ENCODE peak calls at places on chromosomes 4 and X, in five cellular contexts. One of them, this sample, is unnamed.

GRCh38 chr4:182208651-182209050 is 34.6 kb upstream of the TENM3 start:
- DNase-seq in upper lobe of left lung: no peak
- DNase-seq in cardiac muscle cell: no peak
- DNase-seq in heart left ventricle: no peak
- DNase-seq in CD8-positive, alpha-beta T cell: no peak
- DNase-seq in this sample: no peak

GRCh38 chrX:48937065-48937907 is 18.5 kb upstream of the PIM2 start:
- DNase-seq in heart left ventricle: peak
- DNase-seq in CD8-positive, alpha-beta T cell: peak
- DNase-seq in cardiac muscle cell: peak
- DNase-seq in upper lobe of left lung: peak
- DNase-seq in this sample: no peak

GRCh38 chr4:36264205-36264826 is 17.1 kb upstream of the DTHD1 start:
- DNase-seq in upper lobe of left lung: no peak
- DNase-seq in heart left ventricle: no peak
- DNase-seq in cardiac muscle cell: no peak
- DNase-seq in CD8-positive, alpha-beta T cell: no peak
- DNase-seq in this sample: no peak

GRCh38 chrX:150587585-150588503 is 19.4 kb downstream of the MTM1 start:
- DNase-seq in cardiac muscle cell: peak
- DNase-seq in CD8-positive, alpha-beta T cell: peak
- DNase-seq in upper lobe of left lung: no peak
- DNase-seq in heart left ventricle: no peak
- DNase-seq in this sample: no peak

GRCh38 chr4:152063301-152064235 is 302.8 kb upstream of the GATB start:
- DNase-seq in heart left ventricle: no peak
- DNase-seq in cardiac muscle cell: no peak
- DNase-seq in upper lobe of left lung: no peak
- DNase-seq in CD8-positive, alpha-beta T cell: peak
- DNase-seq in this sample: no peak

GRCh38 chr4:20028694-20029093 is 223.0 kb upstream of the SLIT2 start:
- DNase-seq in heart left ventricle: no peak
- DNase-seq in CD8-positive, alpha-beta T cell: no peak
- DNase-seq in cardiac muscle cell: no peak
- DNase-seq in upper lobe of left lung: no peak
- DNase-seq in this sample: no peak

GRCh38 chr4:3767569-3768288 is 1.5 kb downstream of the ADRA2C start:
- DNase-seq in upper lobe of left lung: no peak
- DNase-seq in cardiac muscle cell: peak
- DNase-seq in heart left ventricle: no peak
- DNase-seq in CD8-positive, alpha-beta T cell: no peak
- DNase-seq in this sample: no peak

GRCh38 chrX:138191998-138192397 is 519.5 kb downstream of the FGF13 start:
- DNase-seq in CD8-positive, alpha-beta T cell: no peak
- DNase-seq in heart left ventricle: no peak
- DNase-seq in cardiac muscle cell: peak
- DNase-seq in upper lobe of left lung: no peak
- DNase-seq in this sample: peak

GRCh38 chr4:2468464-2469191 is at the start of gene RNF4:
- DNase-seq in CD8-positive, alpha-beta T cell: peak
- DNase-seq in upper lobe of left lung: peak
- DNase-seq in heart left ventricle: peak
- DNase-seq in cardiac muscle cell: peak
- DNase-seq in this sample: peak

GRCh38 chr4:154779362-154779947 is 1.6 kb upstream of the RBM46 start:
- DNase-seq in upper lobe of left lung: no peak
- DNase-seq in heart left ventricle: no peak
- DNase-seq in CD8-positive, alpha-beta T cell: no peak
- DNase-seq in cardiac muscle cell: peak
- DNase-seq in this sample: no peak

GRCh38 chr4:185587444-185588161 is 52.3 kb upstream of the PDLIM3 start:
- DNase-seq in upper lobe of left lung: no peak
- DNase-seq in heart left ventricle: no peak
- DNase-seq in cardiac muscle cell: no peak
- DNase-seq in CD8-positive, alpha-beta T cell: peak
- DNase-seq in this sample: no peak

GRCh38 chr4:30802622-30803323 is 82.6 kb downstream of the PCDH7 start:
- DNase-seq in CD8-positive, alpha-beta T cell: no peak
- DNase-seq in cardiac muscle cell: peak
- DNase-seq in heart left ventricle: no peak
- DNase-seq in upper lobe of left lung: no peak
- DNase-seq in this sample: no peak

GRCh38 chrX:95029571-95029970 is 1355.6 kb downstream of the FAM133A start:
- DNase-seq in upper lobe of left lung: no peak
- DNase-seq in heart left ventricle: no peak
- DNase-seq in CD8-positive, alpha-beta T cell: no peak
- DNase-seq in cardiac muscle cell: no peak
- DNase-seq in this sample: no peak

GRCh38 chrX:43349363-43349762 is 306.7 kb upstream of the MAOA start:
- DNase-seq in heart left ventricle: no peak
- DNase-seq in cardiac muscle cell: peak
- DNase-seq in upper lobe of left lung: peak
- DNase-seq in CD8-positive, alpha-beta T cell: peak
- DNase-seq in this sample: no peak
- TF ChIP-seq CTCF in heart left ventricle: peak
- TF ChIP-seq CTCF in cardiac muscle cell: peak
- TF ChIP-seq CTCF in upper lobe of left lung: peak
- TF ChIP-seq CTCF in CD8-positive, alpha-beta T cell: peak
- TF ChIP-seq CTCF in this sample: peak

GRCh38 chrX:107442914-107443527 is 6.4 kb upstream of the FRMPD3 start:
- DNase-seq in cardiac muscle cell: no peak
- DNase-seq in CD8-positive, alpha-beta T cell: no peak
- DNase-seq in heart left ventricle: no peak
- DNase-seq in upper lobe of left lung: no peak
- DNase-seq in this sample: no peak

GRCh38 chrX:107445146-107445545 is 4.3 kb upstream of the FRMPD3 start:
- DNase-seq in CD8-positive, alpha-beta T cell: no peak
- DNase-seq in upper lobe of left lung: no peak
- DNase-seq in cardiac muscle cell: no peak
- DNase-seq in heart left ventricle: no peak
- DNase-seq in this sample: no peak

GRCh38 chrX:107448625-107449468 is 605 bp upstream of the FRMPD3 start:
- DNase-seq in upper lobe of left lung: no peak
- DNase-seq in CD8-positive, alpha-beta T cell: no peak
- DNase-seq in cardiac muscle cell: no peak
- DNase-seq in heart left ventricle: no peak
- DNase-seq in this sample: no peak

GRCh38 chrX:107447642-107448041 is 1.8 kb upstream of the FRMPD3 start:
- DNase-seq in upper lobe of left lung: no peak
- DNase-seq in CD8-positive, alpha-beta T cell: no peak
- DNase-seq in heart left ventricle: no peak
- DNase-seq in cardiac muscle cell: no peak
- DNase-seq in this sample: no peak

DNA sequence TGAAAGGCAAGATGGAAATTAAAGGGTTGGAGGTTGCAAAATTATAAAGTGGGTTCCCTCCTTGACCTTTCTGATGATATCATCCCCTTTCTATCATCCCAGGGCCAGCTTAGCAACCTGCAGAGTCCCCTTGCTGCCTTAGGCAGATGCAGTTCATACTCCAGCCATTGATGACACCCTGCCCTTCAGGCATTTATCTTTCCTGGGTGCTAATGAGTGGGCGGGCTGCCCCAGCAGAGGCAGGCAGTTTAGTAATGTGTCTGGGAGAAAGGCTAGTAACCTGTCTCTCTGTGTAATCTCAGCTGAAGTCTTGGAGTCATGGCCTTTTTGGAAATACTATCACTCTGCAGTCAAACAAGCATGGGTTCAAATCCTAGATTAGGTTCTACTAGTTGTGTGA is 3.8 kb upstream of the FRMPD3 start:
- DNase-seq in upper lobe of left lung: no peak
- DNase-seq in heart left ventricle: no peak
- DNase-seq in CD8-positive, alpha-beta T cell: no peak
- DNase-seq in cardiac muscle cell: no peak
- DNase-seq in this sample: no peak
- TF ChIP-seq CTCF in upper lobe of left lung: no peak
- TF ChIP-seq CTCF in heart left ventricle: no peak
- TF ChIP-seq CTCF in CD8-positive, alpha-beta T cell: no peak
- TF ChIP-seq CTCF in cardiac muscle cell: no peak
- TF ChIP-seq CTCF in this sample: no peak

DNA sequence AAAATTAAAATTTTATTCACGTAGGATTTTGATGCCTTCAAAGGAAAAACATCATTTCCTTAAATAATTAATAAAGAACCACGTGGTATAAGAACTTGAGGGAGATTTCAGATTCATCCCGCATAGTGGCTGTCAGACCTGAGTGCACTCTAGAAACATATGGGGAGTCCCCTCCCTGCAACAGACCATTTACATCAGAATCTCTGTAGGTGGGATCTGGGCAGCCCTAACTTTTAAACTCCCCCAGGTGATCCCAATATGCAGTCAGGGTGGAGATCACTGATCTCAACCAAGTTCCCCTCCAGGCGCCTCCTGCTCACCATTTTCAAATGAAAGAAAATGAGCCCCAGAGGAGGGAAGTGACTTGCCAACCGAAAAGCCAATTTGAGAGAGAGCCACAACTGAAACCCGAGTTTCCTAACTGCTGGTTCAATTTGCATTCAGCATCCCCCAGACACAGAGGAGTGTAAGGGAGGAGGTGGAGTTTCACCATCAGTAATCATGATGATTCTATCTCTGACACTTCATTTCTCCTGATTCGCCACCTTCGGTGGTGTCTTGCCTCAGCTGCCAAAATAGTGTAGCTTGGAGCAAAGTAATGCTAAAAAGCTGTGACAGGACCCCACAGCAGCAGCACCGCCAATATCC is 11.4 kb downstream of the RNF150 start:
- DNase-seq in cardiac muscle cell: no peak
- DNase-seq in heart left ventricle: no peak
- DNase-seq in upper lobe of left lung: no peak
- DNase-seq in CD8-positive, alpha-beta T cell: no peak
- DNase-seq in this sample: no peak
- TF ChIP-seq CTCF in cardiac muscle cell: no peak
- TF ChIP-seq CTCF in heart left ventricle: no peak
- TF ChIP-seq CTCF in upper lobe of left lung: no peak
- TF ChIP-seq CTCF in CD8-positive, alpha-beta T cell: no peak
- TF ChIP-seq CTCF in this sample: no peak

DNA sequence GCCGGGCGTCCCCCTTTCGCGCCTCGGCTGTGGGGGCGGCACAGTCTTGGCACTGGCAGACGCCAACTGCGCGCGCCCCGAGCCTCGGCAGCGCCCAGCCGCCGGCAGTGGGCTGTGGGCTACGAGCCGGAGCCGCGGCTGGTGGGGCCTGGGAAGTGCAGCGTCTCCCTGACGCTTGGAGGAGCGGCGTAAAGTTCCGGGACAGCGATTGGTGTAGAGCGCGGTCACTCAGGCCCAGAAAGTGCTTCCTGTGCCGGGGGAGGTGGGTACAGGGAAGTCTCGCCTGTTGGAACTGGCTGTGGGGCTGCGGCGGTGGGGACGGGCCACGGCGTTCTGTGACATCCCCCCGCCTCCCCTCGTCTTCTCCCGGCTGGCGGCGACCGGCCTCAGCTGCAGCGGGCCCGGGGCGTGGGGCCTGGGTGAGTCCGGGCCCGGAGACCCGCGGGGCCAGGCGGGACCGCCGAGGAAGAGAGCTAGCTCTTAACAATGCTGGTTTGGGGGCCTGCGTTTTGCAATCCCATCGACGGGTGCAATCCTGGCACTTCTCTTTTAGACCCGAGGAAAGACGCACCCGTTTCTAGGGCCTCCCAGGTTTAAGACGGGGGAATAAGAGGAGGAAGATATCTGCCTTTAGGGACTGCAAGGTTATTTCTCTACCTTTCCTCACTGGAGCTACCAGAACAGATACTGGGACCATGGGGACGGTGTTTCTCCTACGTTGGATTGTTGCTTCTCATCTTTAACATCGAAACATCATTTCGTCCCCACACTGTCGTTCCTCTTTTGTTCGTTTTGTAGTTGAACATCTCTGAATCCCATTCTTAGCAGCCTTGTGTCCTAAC is at the start of the genes RWDD4 and TRAPPC11:
- DNase-seq in CD8-positive, alpha-beta T cell: peak
- DNase-seq in cardiac muscle cell: peak
- DNase-seq in heart left ventricle: peak
- DNase-seq in upper lobe of left lung: peak
- DNase-seq in this sample: peak
- TF ChIP-seq CTCF in CD8-positive, alpha-beta T cell: no peak
- TF ChIP-seq CTCF in cardiac muscle cell: peak
- TF ChIP-seq CTCF in heart left ventricle: no peak
- TF ChIP-seq CTCF in upper lobe of left lung: peak
- TF ChIP-seq CTCF in this sample: peak

GRCh38 chrX:57282568-57282967 is 3.9 kb upstream of the FAAH2 start:
- DNase-seq in CD8-positive, alpha-beta T cell: no peak
- DNase-seq in heart left ventricle: no peak
- DNase-seq in upper lobe of left lung: no peak
- DNase-seq in cardiac muscle cell: no peak
- DNase-seq in this sample: no peak
- TF ChIP-seq CTCF in CD8-positive, alpha-beta T cell: no peak
- TF ChIP-seq CTCF in heart left ventricle: no peak
- TF ChIP-seq CTCF in upper lobe of left lung: no peak
- TF ChIP-seq CTCF in cardiac muscle cell: no peak
- TF ChIP-seq CTCF in this sample: no peak

DNA sequence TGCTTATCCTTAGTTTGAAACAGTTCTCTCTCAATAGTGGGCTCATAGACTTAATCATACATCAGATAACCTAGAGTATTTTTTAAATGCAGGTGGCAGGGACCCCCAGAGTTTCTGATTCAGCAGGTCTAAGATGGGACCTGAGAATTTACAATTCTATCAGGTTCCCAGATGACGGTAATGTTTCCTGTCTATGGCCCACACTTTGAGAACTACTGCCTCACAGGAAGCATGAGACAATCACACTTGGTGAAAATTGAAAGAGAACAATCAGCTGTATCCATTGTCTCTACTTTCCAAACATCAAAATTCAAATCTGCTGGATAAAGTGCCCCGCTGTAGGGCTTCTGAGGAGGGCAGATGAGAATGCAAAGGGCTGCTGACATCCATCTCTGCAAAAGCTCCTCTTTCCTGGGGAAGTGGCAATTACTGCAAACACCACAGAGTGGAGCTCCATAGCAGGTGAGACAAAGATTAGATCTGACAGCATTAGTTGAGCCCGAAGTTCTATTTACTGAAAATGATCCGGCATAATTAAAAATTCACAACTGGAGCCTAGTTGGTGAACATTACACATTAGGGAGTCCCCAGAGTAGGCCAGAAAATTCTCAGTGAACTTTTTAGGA is 187.8 kb upstream of the MBNL3 start:
- DNase-seq in upper lobe of left lung: no peak
- DNase-seq in heart left ventricle: no peak
- DNase-seq in CD8-positive, alpha-beta T cell: no peak
- DNase-seq in cardiac muscle cell: no peak
- DNase-seq in this sample: no peak
- TF ChIP-seq CTCF in upper lobe of left lung: no peak
- TF ChIP-seq CTCF in heart left ventricle: no peak
- TF ChIP-seq CTCF in CD8-positive, alpha-beta T cell: no peak
- TF ChIP-seq CTCF in cardiac muscle cell: no peak
- TF ChIP-seq CTCF in this sample: peak

GRCh38 chr4:139556735-139557505 is 901 bp upstream of the SETD7 start:
- DNase-seq in cardiac muscle cell: no peak
- DNase-seq in heart left ventricle: peak
- DNase-seq in upper lobe of left lung: peak
- DNase-seq in CD8-positive, alpha-beta T cell: peak
- DNase-seq in this sample: peak
- TF ChIP-seq CTCF in cardiac muscle cell: no peak
- TF ChIP-seq CTCF in heart left ventricle: no peak
- TF ChIP-seq CTCF in upper lobe of left lung: no peak
- TF ChIP-seq CTCF in CD8-positive, alpha-beta T cell: no peak
- TF ChIP-seq CTCF in this sample: no peak

DNA sequence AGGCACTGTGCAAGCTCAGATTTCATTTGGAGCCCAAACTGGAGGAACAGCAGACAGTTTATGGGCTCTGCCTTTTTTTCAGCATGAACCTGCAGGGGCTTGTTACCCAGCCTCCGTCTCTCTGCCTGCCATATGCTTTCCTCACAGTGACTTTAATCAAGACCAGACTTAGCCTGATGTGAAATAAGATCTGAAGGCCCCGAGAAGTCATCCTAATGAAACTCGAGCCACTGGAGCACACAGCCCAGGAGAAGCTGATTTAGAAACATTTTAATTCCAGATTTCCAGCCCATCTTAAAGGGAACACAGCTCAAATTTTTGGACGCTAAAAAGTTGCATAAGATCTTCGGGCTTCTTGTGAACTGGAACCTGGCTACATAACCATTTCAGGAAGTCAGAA is 55.6 kb downstream of the SPATA18 start:
- DNase-seq in heart left ventricle: no peak
- DNase-seq in upper lobe of left lung: no peak
- DNase-seq in cardiac muscle cell: no peak
- DNase-seq in CD8-positive, alpha-beta T cell: no peak
- DNase-seq in this sample: no peak
- TF ChIP-seq CTCF in heart left ventricle: no peak
- TF ChIP-seq CTCF in upper lobe of left lung: no peak
- TF ChIP-seq CTCF in cardiac muscle cell: no peak
- TF ChIP-seq CTCF in CD8-positive, alpha-beta T cell: no peak
- TF ChIP-seq CTCF in this sample: no peak

This sample was measured in progenitor cell of endocrine pancreas.